ENCODE peak calls at places on chromosomes 7 and 10, in eight cellular contexts. K is heart right ventricle; O is coronary artery; A is PC-3; G is CD8-positive, alpha-beta T cell; E is Karpas-422; L is body of pancreas; H is brain microvascular endothelial cell. T is an unnamed sample.

GRCh38 chr7:26681819-26682418 is 182.5 kb downstream of the SKAP2 start:
- DNase-seq in K (no peak), O (no peak), A (peak), G (no peak), E (peak), L (no peak), H (no peak), T (no peak)

GRCh38 chr7:54864718-54865117 is 105.7 kb upstream of the SEC61G start:
- DNase-seq in K (no peak), O (no peak), A (peak), G (no peak), E (no peak), L (no peak), H (no peak), T (no peak)

GRCh38 chr10:86960003-86960862 is 1.8 kb downstream of the SNCG start:
- DNase-seq in K (peak), O (peak), A (peak), G (no peak), E (peak), L (peak), H (peak), T (no peak)

GRCh38 chr7:12314199-12314598 is 89.5 kb downstream of the VWDE start:
- DNase-seq in K (no peak), O (no peak), A (no peak), G (no peak), E (no peak), L (no peak), H (no peak), T (no peak)

GRCh38 chr10:4144802-4145201 is 359.8 kb upstream of the KLF6 start:
- DNase-seq in K (no peak), O (no peak), A (peak), G (no peak), E (no peak), L (no peak), H (no peak), T (no peak)

GRCh38 chr7:74372511-74373111 is 81.1 kb upstream of the GTF2IRD1 start:
- DNase-seq in K (peak), O (no peak), A (no peak), G (no peak), E (no peak), L (no peak), H (no peak), T (peak)

GRCh38 chr10:21166557-21167287 is 269.6 kb upstream of the NEBL start:
- DNase-seq in K (no peak), O (no peak), A (peak), G (no peak), E (no peak), L (peak), H (no peak), T (no peak)

GRCh38 chr10:88953662-88954061 is 1.1 kb upstream of the ACTA2 start:
- DNase-seq in K (no peak), O (no peak), A (no peak), G (no peak), E (no peak), L (no peak), H (no peak), T (no peak)

GRCh38 chr10:7788640-7789335 is 811 bp downstream of the ATP5F1C start:
- DNase-seq in K (no peak), O (no peak), A (peak), G (no peak), E (peak), L (peak), H (no peak), T (no peak)

GRCh38 chr7:84022686-84023308 is 171.8 kb downstream of the SEMA3A start:
- DNase-seq in K (no peak), O (no peak), A (peak), G (no peak), E (no peak), L (no peak), H (no peak), T (no peak)

GRCh38 chr7:152424348-152425108 is 11.3 kb downstream of the KMT2C start:
- DNase-seq in K (no peak), O (no peak), A (no peak), G (no peak), E (no peak), L (no peak), H (peak), T (no peak)

GRCh38 chr7:134845461-134845860 is 66.0 kb downstream of the CALD1 start:
- DNase-seq in K (no peak), O (no peak), A (peak), G (no peak), E (peak), L (peak), H (no peak), T (no peak)

GRCh38 chr10:125027889-125028288 is 86.0 kb downstream of the ZRANB1 start:
- DNase-seq in K (peak), O (no peak), A (no peak), G (no peak), E (no peak), L (no peak), H (no peak), T (no peak)

GRCh38 chr10:117980216-117980615 is 66.5 kb downstream of the RAB11FIP2 start:
- DNase-seq in K (no peak), O (no peak), A (peak), G (no peak), E (no peak), L (no peak), H (peak), T (no peak)

GRCh38 chr7:95246935-95247370 is 77.4 kb downstream of the PON1 start:
- DNase-seq in K (peak), O (no peak), A (peak), G (no peak), E (peak), L (peak), H (peak), T (peak)

GRCh38 chr10:47451275-47451997 is 32.5 kb downstream of the ANXA8 start:
- DNase-seq in K (no peak), O (peak), A (no peak), G (no peak), E (no peak), L (no peak), H (no peak), T (no peak)

GRCh38 chr10:35384265-35384868 is 48.1 kb downstream of the CCNY start:
- DNase-seq in K (no peak), O (no peak), A (peak), G (no peak), E (no peak), L (no peak), H (no peak), T (no peak)

GRCh38 chr7:105198223-105198622 is 184.2 kb downstream of the KMT2E start:
- DNase-seq in K (no peak), O (no peak), A (peak), G (no peak), E (no peak), L (no peak), H (peak), T (no peak)

GRCh38 chr7:106039486-106040060 is 72.5 kb downstream of the SYPL1 start:
- DNase-seq in K (no peak), O (no peak), A (no peak), G (no peak), E (no peak), L (no peak), H (peak), T (no peak)

GRCh38 chr7:1705856-1706255 is 35.8 kb downstream of the ELFN1 start:
- DNase-seq in K (no peak), O (peak), A (no peak), G (no peak), E (no peak), L (no peak), H (no peak), T (no peak)

GRCh38 chr10:132481690-132482089 is 55.9 kb upstream of the INPP5A start:
- DNase-seq in K (no peak), O (no peak), A (no peak), G (no peak), E (no peak), L (no peak), H (no peak), T (no peak)

GRCh38 chr7:27693794-27694193 is 31.1 kb upstream of the HIBADH start:
- DNase-seq in K (no peak), O (no peak), A (no peak), G (no peak), E (no peak), L (peak), H (no peak), T (no peak)

GRCh38 chr7:157549612-157550299 is 213.0 kb downstream of the DNAJB6 start:
- DNase-seq in K (no peak), O (no peak), A (no peak), G (no peak), E (no peak), L (no peak), H (no peak), T (no peak)

GRCh38 chr10:105149371-105149871 is 508.3 kb downstream of the SORCS3 start:
- DNase-seq in K (no peak), O (no peak), A (peak), G (no peak), E (no peak), L (peak), H (no peak), T (no peak)

GRCh38 chr7:136014659-136015058 is 37.5 kb upstream of the MTPN start:
- DNase-seq in K (no peak), O (no peak), A (no peak), G (no peak), E (no peak), L (no peak), H (no peak), T (no peak)

GRCh38 chr10:60352105-60352504 is 37.6 kb downstream of the ANK3 start:
- DNase-seq in K (no peak), O (no peak), A (no peak), G (no peak), E (no peak), L (no peak), H (no peak), T (peak)

GRCh38 chr7:128726673-128727072 is 12.5 kb upstream of the CALU start:
- DNase-seq in K (no peak), O (no peak), A (no peak), G (no peak), E (no peak), L (no peak), H (no peak), T (no peak)

GRCh38 chr10:76337641-76338040 is 906.2 kb downstream of the LRMDA start:
- DNase-seq in K (no peak), O (no peak), A (peak), G (no peak), E (no peak), L (no peak), H (peak), T (no peak)

GRCh38 chr7:156662269-156662668 is 21.7 kb downstream of the RNF32 start:
- DNase-seq in K (no peak), O (no peak), A (no peak), G (no peak), E (no peak), L (no peak), H (no peak), T (no peak)

GRCh38 chr10:96357038-96357620 is 1.7 kb downstream of the OPALIN start:
- DNase-seq in K (no peak), O (no peak), A (no peak), G (no peak), E (no peak), L (no peak), H (no peak), T (no peak)

GRCh38 chr10:43965918-43966570 is 317.4 kb upstream of the ZNF32 start:
- DNase-seq in K (no peak), O (peak), A (no peak), G (no peak), E (peak), L (no peak), H (no peak), T (no peak)

GRCh38 chr10:43963793-43964425 is 315.2 kb upstream of the ZNF32 start:
- DNase-seq in K (no peak), O (peak), A (no peak), G (no peak), E (peak), L (no peak), H (no peak), T (no peak)

GRCh38 chr10:43963379-43963778 is 314.7 kb upstream of the ZNF32 start:
- DNase-seq in K (peak), O (peak), A (no peak), G (no peak), E (no peak), L (no peak), H (no peak), T (no peak)

GRCh38 chr10:43965033-43965917 is 316.6 kb upstream of the ZNF32 start:
- DNase-seq in K (peak), O (peak), A (no peak), G (no peak), E (peak), L (no peak), H (peak), T (no peak)

GRCh38 chr10:43964486-43964885 is 315.8 kb upstream of the ZNF32 start:
- DNase-seq in K (no peak), O (no peak), A (no peak), G (no peak), E (peak), L (no peak), H (no peak), T (no peak)
- H3K27ac ChIP-seq in K (peak), O (peak), A (no peak), G (no peak), E (peak), L (no peak), H (no peak), T (no peak)

GRCh38 chr7:137820677-137821420 is 25.9 kb downstream of the DGKI start:
- DNase-seq in K (peak), O (peak), A (no peak), G (no peak), E (no peak), L (peak), H (peak), T (no peak)

GRCh38 chr7:137816696-137817320 is 30.0 kb downstream of the DGKI start:
- DNase-seq in K (no peak), O (no peak), A (peak), G (no peak), E (no peak), L (no peak), H (no peak), T (no peak)

GRCh38 chr7:137825489-137825888 is 21.3 kb downstream of the DGKI start:
- DNase-seq in K (no peak), O (no peak), A (no peak), G (no peak), E (no peak), L (no peak), H (no peak), T (no peak)

GRCh38 chr7:137818036-137818435 is 28.7 kb downstream of the DGKI start:
- DNase-seq in K (no peak), O (no peak), A (no peak), G (no peak), E (no peak), L (no peak), H (peak), T (no peak)

GRCh38 chr7:137820156-137820555 is 26.6 kb downstream of the DGKI start:
- DNase-seq in K (no peak), O (no peak), A (no peak), G (no peak), E (no peak), L (no peak), H (no peak), T (no peak)
- H3K27ac ChIP-seq in K (no peak), O (no peak), A (no peak), G (no peak), E (no peak), L (no peak), H (no peak), T (no peak)

GRCh38 chr10:114548662-114549061 is 109.4 kb downstream of the ABLIM1 start:
- DNase-seq in K (no peak), O (no peak), A (peak), G (no peak), E (peak), L (peak), H (peak), T (no peak)

GRCh38 chr10:114552050-114552449 is 106.0 kb downstream of the ABLIM1 start:
- DNase-seq in K (no peak), O (no peak), A (no peak), G (no peak), E (no peak), L (no peak), H (no peak), T (no peak)

GRCh38 chr10:114547466-114547865 is 110.6 kb downstream of the ABLIM1 start:
- DNase-seq in K (no peak), O (no peak), A (no peak), G (no peak), E (no peak), L (no peak), H (no peak), T (no peak)

GRCh38 chr10:114550756-114551290 is 107.3 kb downstream of the ABLIM1 start:
- DNase-seq in K (no peak), O (no peak), A (peak), G (no peak), E (peak), L (no peak), H (no peak), T (no peak)

DNA sequence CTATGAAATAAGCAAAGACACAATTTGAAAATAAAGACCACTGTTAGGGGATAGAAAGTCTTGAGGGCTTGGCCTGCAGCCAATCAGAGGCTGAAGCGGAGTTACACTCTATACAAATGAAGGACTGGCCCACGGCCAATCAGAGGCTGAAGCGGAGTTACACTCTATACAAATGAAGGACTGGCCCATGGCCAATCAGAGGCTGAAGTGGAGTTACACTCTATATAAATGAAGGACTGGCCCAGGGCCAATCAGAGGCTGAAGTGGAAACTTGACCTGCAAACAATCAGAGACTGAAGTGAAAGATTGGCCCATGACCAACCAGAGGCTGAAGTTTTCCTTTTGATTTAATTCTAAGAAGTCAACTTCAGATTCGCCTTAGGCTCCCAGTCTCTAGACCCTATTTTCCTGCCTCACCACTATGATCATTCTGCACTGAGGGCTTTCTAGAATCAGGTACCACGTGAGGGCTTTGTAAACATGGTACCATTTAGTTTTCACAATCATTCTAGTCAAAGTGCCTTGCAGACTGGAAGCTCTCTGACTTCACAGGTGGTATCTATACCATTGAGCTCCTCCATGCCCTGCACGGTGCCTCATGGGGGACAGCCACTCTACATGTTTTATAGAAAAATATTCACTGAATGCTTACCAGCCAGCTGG is 106.6 kb downstream of the ABLIM1 start:
- DNase-seq in K (peak), O (no peak), A (no peak), G (no peak), E (no peak), L (peak), H (no peak), T (no peak)
- H3K27ac ChIP-seq in K (peak), O (peak), A (no peak), G (no peak), E (no peak), L (peak), H (no peak), T (no peak)

GRCh38 chr7:47579458-47579857 is 2.5 kb downstream of the TNS3 start:
- DNase-seq in K (no peak), O (no peak), A (no peak), G (no peak), E (no peak), L (no peak), H (no peak), T (no peak)
- H3K27ac ChIP-seq in K (peak), O (peak), A (peak), G (no peak), E (peak), L (peak), H (peak), T (no peak)

GRCh38 chr7:140724706-140725105 is 28.2 kb downstream of the NDUFB2 start:
- DNase-seq in K (no peak), O (no peak), A (no peak), G (no peak), E (no peak), L (no peak), H (no peak), T (no peak)
- H3K27ac ChIP-seq in K (no peak), O (no peak), A (no peak), G (no peak), E (no peak), L (no peak), H (no peak), T (no peak)

DNA sequence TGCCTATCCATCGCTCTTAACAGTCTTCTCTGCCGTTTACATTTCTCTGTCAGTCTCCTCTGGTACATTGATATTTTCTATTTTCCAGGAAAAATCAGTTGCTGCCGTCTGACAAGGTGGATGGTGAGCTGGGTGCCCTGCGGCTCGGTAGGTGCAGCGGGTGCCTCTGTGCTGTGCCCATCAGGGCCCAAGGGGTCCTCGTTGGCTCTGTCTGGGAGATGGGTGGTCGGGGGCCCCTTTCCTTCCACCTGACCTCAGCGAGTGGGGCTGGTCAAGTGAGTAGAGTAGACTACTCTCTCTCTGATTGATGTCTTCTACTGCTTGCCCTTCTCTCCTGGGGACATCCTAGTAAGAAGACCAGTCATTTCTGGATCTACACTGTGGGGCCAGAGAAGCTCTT is 57.4 kb downstream of the MINDY4 start:
- DNase-seq in K (no peak), O (no peak), A (no peak), G (no peak), E (no peak), L (no peak), H (no peak), T (no peak)
- H3K27ac ChIP-seq in K (no peak), O (no peak), A (no peak), G (no peak), E (no peak), L (no peak), H (no peak), T (no peak)

GRCh38 chr7:98287486-98287959 is 6.0 kb downstream of the BRI3 start:
- DNase-seq in K (no peak), O (no peak), A (no peak), G (no peak), E (peak), L (peak), H (no peak), T (no peak)
- H3K27ac ChIP-seq in K (peak), O (peak), A (peak), G (no peak), E (no peak), L (peak), H (no peak), T (no peak)

T was measured in substantia nigra.